ENCODE peak calls at places on chromosomes 3 and 15, in nine cellular contexts. Q, U, S, M, J, R, V, T and F are unnamed samples.

GRCh38 chr3:111072016-111072891 is 638 bp downstream of the NECTIN3 start:
- DNase-seq in Q (peak), U (no peak), S (peak), M (peak), J (peak), R (peak), V (peak), T (peak), F (peak)

GRCh38 chr3:171345112-171345843 is 114.9 kb downstream of the TNIK start:
- DNase-seq in Q (no peak), U (no peak), S (no peak), M (no peak), J (no peak), R (no peak), V (no peak), T (no peak), F (no peak)

GRCh38 chr3:113234688-113235260 is 23.4 kb downstream of the BOC start:
- DNase-seq in Q (peak), U (no peak), S (peak), M (peak), J (peak), R (no peak), V (no peak), T (peak), F (no peak)

GRCh38 chr3:186381424-186382216 is 19.6 kb upstream of the DGKG start:
- DNase-seq in Q (no peak), U (no peak), S (no peak), M (no peak), J (peak), R (no peak), V (no peak), T (no peak), F (no peak)

GRCh38 chr3:171980578-171981270 is 58.7 kb upstream of the FNDC3B start:
- DNase-seq in Q (no peak), U (no peak), S (peak), M (peak), J (peak), R (no peak), V (no peak), T (no peak), F (no peak)

GRCh38 chr15:50675524-50676144 is 11.0 kb downstream of the TRPM7 start:
- DNase-seq in Q (peak), U (peak), S (peak), M (peak), J (peak), R (no peak), V (no peak), T (peak), F (no peak)

GRCh38 chr3:139430467-139430866 is 41.0 kb upstream of the COPB2 start:
- DNase-seq in Q (no peak), U (no peak), S (no peak), M (no peak), J (peak), R (no peak), V (no peak), T (no peak), F (no peak)

GRCh38 chr3:9253327-9253726 is 3.9 kb upstream of the SRGAP3 start:
- DNase-seq in Q (peak), U (no peak), S (no peak), M (no peak), J (no peak), R (no peak), V (no peak), T (no peak), F (no peak)

GRCh38 chr3:55206000-55206399 is 278.1 kb upstream of the LRTM1 start:
- DNase-seq in Q (peak), U (no peak), S (peak), M (no peak), J (peak), R (no peak), V (no peak), T (no peak), F (no peak)

GRCh38 chr3:10332481-10333358 is 11.8 kb upstream of the SEC13 start:
- DNase-seq in Q (no peak), U (no peak), S (no peak), M (no peak), J (no peak), R (no peak), V (peak), T (no peak), F (no peak)

GRCh38 chr15:40906101-40906946 is 12.1 kb downstream of the VPS18 start:
- DNase-seq in Q (peak), U (peak), S (peak), M (peak), J (peak), R (peak), V (peak), T (peak), F (peak)

GRCh38 chr3:10008588-10009344 is 17.5 kb upstream of the FANCD2 start:
- DNase-seq in Q (peak), U (peak), S (peak), M (peak), J (peak), R (peak), V (peak), T (peak), F (peak)

GRCh38 chr3:148757238-148757930 is 59.7 kb downstream of the AGTR1 start:
- DNase-seq in Q (peak), U (no peak), S (peak), M (peak), J (no peak), R (no peak), V (no peak), T (no peak), F (no peak)

GRCh38 chr3:196048922-196049566 is 32.8 kb downstream of the TFRC start:
- DNase-seq in Q (no peak), U (no peak), S (no peak), M (no peak), J (no peak), R (no peak), V (no peak), T (no peak), F (no peak)

GRCh38 chr3:187291001-187291511 is 481 bp downstream of the MASP1 start:
- DNase-seq in Q (peak), U (no peak), S (peak), M (peak), J (no peak), R (no peak), V (peak), T (peak), F (no peak)

GRCh38 chr15:76155742-76156141 is 96.0 kb downstream of the TMEM266 start:
- DNase-seq in Q (peak), U (no peak), S (peak), M (no peak), J (no peak), R (no peak), V (no peak), T (no peak), F (no peak)

GRCh38 chr3:30855390-30855789 is 39.1 kb downstream of the GADL1 start:
- DNase-seq in Q (peak), U (no peak), S (peak), M (peak), J (no peak), R (no peak), V (no peak), T (no peak), F (no peak)

GRCh38 chr15:72198410-72199270 is 1.1 kb upstream of the GRAMD2A start:
- DNase-seq in Q (no peak), U (no peak), S (no peak), M (no peak), J (peak), R (peak), V (no peak), T (peak), F (no peak)

GRCh38 chr15:31263751-31264533 is 62.7 kb upstream of the KLF13 start:
- DNase-seq in Q (no peak), U (peak), S (no peak), M (no peak), J (peak), R (peak), V (peak), T (peak), F (peak)

GRCh38 chr15:33215941-33216872 is 21.7 kb upstream of the FMN1 start:
- DNase-seq in Q (peak), U (peak), S (peak), M (peak), J (peak), R (no peak), V (no peak), T (peak), F (no peak)